ENCODE peak calls at places on chromosomes 5 and 9, in eight cellular contexts. X, E, A, J, U, C, K and F are unnamed samples.

GRCh38 chr5:160423025-160423554 is 1.4 kb downstream of the PTTG1 start:
- DNase-seq in X (no peak), E (no peak), A (no peak), J (no peak), U (no peak), C (peak), K (no peak), F (no peak)

GRCh38 chr9:77451507-77451906 is 196.6 kb downstream of the GNA14 start:
- DNase-seq in X (no peak), E (no peak), A (no peak), J (no peak), U (no peak), C (peak), K (no peak), F (no peak)

GRCh38 chr9:94600258-94600657 is 6.6 kb upstream of the FBP2 start:
- DNase-seq in X (no peak), E (no peak), A (peak), J (no peak), U (no peak), C (no peak), K (no peak), F (no peak)

GRCh38 chr5:115561176-115561575 is 16.6 kb upstream of the FEM1C start:
- DNase-seq in X (no peak), E (no peak), A (no peak), J (no peak), U (no peak), C (peak), K (no peak), F (no peak)

GRCh38 chr9:73434826-73435225 is 283.2 kb downstream of the ANXA1 start:
- DNase-seq in X (no peak), E (no peak), A (no peak), J (no peak), U (no peak), C (no peak), K (no peak), F (no peak)

GRCh38 chr5:149152317-149152746 is 11.0 kb downstream of the ABLIM3 start:
- DNase-seq in X (no peak), E (no peak), A (no peak), J (peak), U (no peak), C (no peak), K (no peak), F (no peak)

GRCh38 chr9:2767800-2768199 is 50.5 kb downstream of the KCNV2 start:
- DNase-seq in X (no peak), E (no peak), A (no peak), J (no peak), U (no peak), C (no peak), K (no peak), F (no peak)

GRCh38 chr5:135310328-135310989 is 88.6 kb downstream of the MACROH2A1 start:
- DNase-seq in X (no peak), E (peak), A (no peak), J (no peak), U (no peak), C (peak), K (no peak), F (no peak)

GRCh38 chr5:35094966-35095365 is 47.2 kb upstream of the AGXT2 start:
- DNase-seq in X (no peak), E (no peak), A (no peak), J (no peak), U (no peak), C (no peak), K (no peak), F (no peak)

GRCh38 chr9:107138261-107138992 is 144.7 kb upstream of the RAD23B start:
- DNase-seq in X (no peak), E (no peak), A (no peak), J (no peak), U (no peak), C (peak), K (no peak), F (no peak)

GRCh38 chr5:142358121-142358520 is 33.3 kb upstream of the SPRY4 start:
- DNase-seq in X (peak), E (no peak), A (no peak), J (no peak), U (no peak), C (no peak), K (no peak), F (no peak)

GRCh38 chr5:154571325-154572035 is 93.5 kb upstream of the HAND1 start:
- DNase-seq in X (no peak), E (no peak), A (no peak), J (no peak), U (no peak), C (no peak), K (no peak), F (no peak)

GRCh38 chr5:154577449-154577848 is 99.4 kb upstream of the HAND1 start:
- DNase-seq in X (no peak), E (no peak), A (no peak), J (no peak), U (no peak), C (peak), K (no peak), F (no peak)

GRCh38 chr5:154580422-154580821 is 102.4 kb upstream of the HAND1 start:
- DNase-seq in X (no peak), E (no peak), A (no peak), J (no peak), U (no peak), C (no peak), K (no peak), F (no peak)

GRCh38 chr5:154573011-154573410 is 95.0 kb upstream of the HAND1 start:
- DNase-seq in X (no peak), E (no peak), A (no peak), J (no peak), U (no peak), C (no peak), K (no peak), F (no peak)

GRCh38 chr5:154575869-154576806 is 98.1 kb upstream of the HAND1 start:
- DNase-seq in X (no peak), E (no peak), A (no peak), J (peak), U (no peak), C (no peak), K (no peak), F (peak)
- TF ChIP-seq CTCF in X (no peak), E (no peak), A (peak), J (no peak), U (no peak), C (peak), K (no peak), F (no peak)

DNA sequence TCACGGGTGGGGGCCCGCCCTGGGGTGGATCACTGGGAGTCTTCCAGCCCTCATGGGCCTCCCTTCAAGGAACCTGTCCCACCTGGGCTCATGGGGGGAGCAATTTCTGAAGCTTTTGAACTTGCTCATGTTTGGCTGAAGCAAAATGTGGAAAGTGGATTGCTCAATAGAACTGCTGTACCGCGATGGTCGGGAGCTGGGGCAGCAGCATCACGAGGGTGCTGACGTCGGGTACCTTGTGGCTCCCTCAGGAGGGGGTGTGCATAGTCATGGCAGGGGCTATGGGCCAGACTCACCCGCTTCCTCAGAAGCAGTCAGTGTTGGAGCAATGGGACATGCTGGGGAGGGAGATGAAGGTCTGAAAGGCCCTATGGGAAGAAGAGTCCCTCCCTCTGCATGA is 57.9 kb downstream of the PRRT1B start:
- DNase-seq in X (no peak), E (no peak), A (no peak), J (no peak), U (no peak), C (no peak), K (peak), F (no peak)
- TF ChIP-seq CTCF in X (no peak), E (no peak), A (no peak), J (no peak), U (no peak), C (no peak), K (no peak), F (no peak)

DNA sequence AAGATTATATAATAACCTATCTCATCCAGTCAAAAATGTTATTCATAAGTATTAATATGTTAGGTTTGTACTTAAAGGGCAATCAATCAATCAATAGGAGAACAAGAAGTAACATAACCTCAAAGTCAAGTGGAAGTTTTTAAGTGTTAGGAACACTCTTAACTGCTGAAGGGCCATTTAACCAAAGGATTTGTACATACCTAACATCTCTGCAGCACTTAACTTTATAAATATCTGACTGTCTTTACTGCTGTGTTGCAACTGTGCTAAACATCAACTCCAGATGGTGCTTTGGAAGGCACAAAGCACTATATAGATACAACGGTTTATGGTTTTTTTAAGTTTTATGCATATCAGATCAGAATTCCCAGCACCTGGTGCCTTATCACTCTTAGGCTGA is 604.9 kb upstream of the PTGER4 start:
- DNase-seq in X (no peak), E (no peak), A (no peak), J (no peak), U (no peak), C (no peak), K (no peak), F (no peak)
- TF ChIP-seq CTCF in X (no peak), E (no peak), A (no peak), J (no peak), U (no peak), C (no peak), K (no peak), F (peak)

DNA sequence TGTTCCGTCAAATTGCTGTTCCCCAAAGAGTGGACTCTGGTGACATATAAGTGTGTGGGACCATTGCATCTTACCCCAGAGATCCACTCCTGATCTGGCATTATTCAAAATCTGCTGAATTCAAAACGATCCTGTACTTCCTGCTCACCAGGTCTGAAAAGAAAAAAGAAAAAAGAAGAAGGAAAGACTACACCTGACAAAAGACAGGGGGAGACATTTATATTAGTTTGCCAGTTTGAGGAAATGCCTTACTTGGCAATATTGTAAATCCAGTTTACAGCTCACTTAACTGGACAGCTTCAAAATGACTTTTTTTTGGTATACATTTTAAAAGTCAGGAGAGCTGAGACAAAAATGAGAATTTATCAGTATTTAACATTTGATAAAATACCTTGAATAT is 15.0 kb upstream of the GRHPR start:
- DNase-seq in X (no peak), E (no peak), A (no peak), J (no peak), U (no peak), C (no peak), K (no peak), F (no peak)
- TF ChIP-seq CTCF in X (no peak), E (no peak), A (no peak), J (no peak), U (no peak), C (peak), K (no peak), F (peak)